ENCODE peak calls at places on chromosome 9, in five cellular contexts. J is lower leg skin, S is neural crest cell, A is tibial nerve, D is fibroblast of lung. B is an unnamed sample.

GRCh38 chr9:71647094-71647591 is 121.2 kb downstream of the CEMIP2 start:
- DNase-seq in J (peak), S (no peak), A (peak), D (peak), B (peak)

GRCh38 chr9:133658442-133659431 is 22.6 kb downstream of the DBH start:
- DNase-seq in J (no peak), S (no peak), A (peak), D (peak), B (no peak)

GRCh38 chr9:34253460-34253837 is 74.6 kb downstream of the UBAP1 start:
- DNase-seq in J (no peak), S (no peak), A (no peak), D (peak), B (peak)

GRCh38 chr9:72872718-72873117 is 80.1 kb downstream of the ALDH1A1 start:
- DNase-seq in J (no peak), S (no peak), A (no peak), D (no peak), B (no peak)

GRCh38 chr9:5085993-5086392 is 99.4 kb downstream of the INSL6 start:
- DNase-seq in J (no peak), S (no peak), A (no peak), D (no peak), B (no peak)

GRCh38 chr9:35690447-35691324 is 961 bp upstream of the TPM2 start:
- DNase-seq in J (peak), S (peak), A (peak), D (peak), B (no peak)

GRCh38 chr9:21402387-21403247 is 6.3 kb upstream of the IFNA8 start:
- DNase-seq in J (no peak), S (peak), A (no peak), D (no peak), B (no peak)

GRCh38 chr9:16236326-16236725 is 634.1 kb downstream of the BNC2 start:
- DNase-seq in J (peak), S (no peak), A (peak), D (peak), B (peak)

GRCh38 chr9:110940949-110941557 is 97.2 kb downstream of the LPAR1 start:
- DNase-seq in J (no peak), S (no peak), A (no peak), D (no peak), B (no peak)

GRCh38 chr9:78568774-78569173 is 271.8 kb downstream of the PSAT1 start:
- DNase-seq in J (no peak), S (no peak), A (no peak), D (no peak), B (no peak)

GRCh38 chr9:129675656-129676055 is 10.2 kb downstream of the PRRX2 start:
- DNase-seq in J (no peak), S (no peak), A (no peak), D (no peak), B (no peak)

GRCh38 chr9:33458444-33458843 is 11.1 kb upstream of the AQP3 start:
- DNase-seq in J (no peak), S (no peak), A (no peak), D (peak), B (no peak)

GRCh38 chr9:69643098-69643497 is 29.1 kb downstream of the APBA1 start:
- DNase-seq in J (no peak), S (no peak), A (no peak), D (no peak), B (no peak)

DNA sequence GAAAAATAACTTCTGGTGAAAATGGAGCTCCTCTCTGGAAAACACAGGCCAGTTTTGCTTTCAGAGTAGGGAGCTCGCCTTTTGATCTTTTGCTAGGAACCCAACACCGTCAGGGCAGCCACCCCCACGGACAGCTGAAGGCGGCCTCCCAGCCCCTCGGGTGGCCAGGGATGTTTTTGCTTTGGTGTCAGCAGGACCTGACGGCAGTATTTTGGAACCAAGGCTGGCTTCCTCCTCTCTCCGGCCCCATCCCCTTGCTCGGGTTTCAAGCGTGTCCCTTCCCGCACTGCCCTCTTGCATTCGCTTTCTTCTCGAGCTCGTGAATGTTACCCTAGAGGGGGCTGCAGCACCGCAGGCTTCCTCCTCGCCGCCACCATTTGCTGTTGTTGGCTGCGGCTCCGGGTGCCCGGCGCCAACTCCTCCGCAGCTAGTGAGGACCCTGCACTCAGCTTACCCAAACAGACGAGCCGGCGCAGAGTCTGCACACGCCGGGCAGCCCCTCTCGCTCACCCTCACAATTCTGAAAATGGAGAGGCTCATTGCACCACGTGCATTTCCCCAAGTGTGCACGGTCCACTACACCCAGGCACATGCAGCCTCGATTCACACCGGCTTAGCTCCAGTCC is 35.5 kb upstream of the ADAMTSL1 start:
- DNase-seq in J (peak), S (peak), A (peak), D (peak), B (no peak)
- TF ChIP-seq CTCF in J (no peak), S (peak), A (peak), D (peak), B (peak)

GRCh38 chr9:97803167-97804058 is 49.6 kb upstream of the FOXE1 start:
- DNase-seq in J (peak), S (peak), A (peak), D (peak), B (no peak)
- TF ChIP-seq CTCF in J (no peak), S (peak), A (no peak), D (no peak), B (no peak)

GRCh38 chr9:90774682-90775081 is 26.9 kb upstream of the SYK start:
- DNase-seq in J (no peak), S (no peak), A (no peak), D (no peak), B (no peak)
- TF ChIP-seq CTCF in J (no peak), S (no peak), A (no peak), D (no peak), B (no peak)

GRCh38 chr9:137277329-137278041 is at the start of gene TOR4A:
- DNase-seq in J (no peak), S (no peak), A (peak), D (peak), B (no peak)
- TF ChIP-seq CTCF in J (no peak), S (no peak), A (no peak), D (peak), B (peak)

GRCh38 chr9:137590469-137591383 is at the start of gene ZMYND19:
- DNase-seq in J (peak), S (peak), A (peak), D (peak), B (no peak)
- TF ChIP-seq CTCF in J (no peak), S (no peak), A (no peak), D (no peak), B (no peak)

DNA sequence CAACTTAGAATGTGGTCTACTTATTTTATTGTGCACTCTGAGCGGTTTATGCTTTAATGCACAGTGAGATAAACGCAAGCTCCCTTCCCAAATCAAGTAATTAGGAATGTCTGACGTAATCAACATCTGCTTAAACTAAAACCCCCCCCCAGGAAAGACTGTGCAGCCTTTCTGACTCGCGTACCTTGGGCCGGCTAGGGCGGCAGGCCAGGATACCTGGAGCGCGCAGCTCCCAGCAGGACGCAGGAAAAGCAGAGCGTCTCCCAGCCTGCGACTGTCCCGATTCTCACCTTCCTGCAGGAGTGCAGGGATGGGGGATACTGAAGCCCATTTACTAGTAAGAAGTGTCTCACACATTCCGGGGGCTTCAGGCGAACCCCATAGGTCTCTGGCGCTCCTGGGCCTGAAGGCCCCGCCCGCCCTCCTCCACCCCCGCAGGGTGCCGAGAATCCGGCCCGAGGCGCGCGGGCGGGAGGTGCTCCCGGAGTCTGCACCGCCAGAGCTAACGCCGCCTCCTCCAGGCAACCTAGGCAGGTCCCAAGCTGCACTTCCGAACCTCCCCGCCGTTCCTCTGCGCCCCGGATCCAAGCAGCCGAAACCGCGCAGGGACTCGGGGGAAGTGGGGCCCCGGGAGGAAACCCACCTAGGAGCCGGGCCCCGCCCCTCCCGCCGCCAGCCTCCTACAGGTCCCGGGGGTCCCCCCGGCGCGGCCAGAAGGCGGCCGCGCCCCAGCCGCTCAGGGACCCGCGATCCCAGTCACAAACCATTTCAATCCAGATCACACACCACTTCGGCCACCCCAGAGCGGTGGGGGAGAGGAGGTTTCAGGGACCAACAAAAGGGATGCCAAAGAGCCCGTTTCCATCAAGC is 1.4 kb downstream of the ROR2 start:
- DNase-seq in J (peak), S (peak), A (no peak), D (peak), B (no peak)
- TF ChIP-seq CTCF in J (no peak), S (peak), A (no peak), D (peak), B (no peak)

DNA sequence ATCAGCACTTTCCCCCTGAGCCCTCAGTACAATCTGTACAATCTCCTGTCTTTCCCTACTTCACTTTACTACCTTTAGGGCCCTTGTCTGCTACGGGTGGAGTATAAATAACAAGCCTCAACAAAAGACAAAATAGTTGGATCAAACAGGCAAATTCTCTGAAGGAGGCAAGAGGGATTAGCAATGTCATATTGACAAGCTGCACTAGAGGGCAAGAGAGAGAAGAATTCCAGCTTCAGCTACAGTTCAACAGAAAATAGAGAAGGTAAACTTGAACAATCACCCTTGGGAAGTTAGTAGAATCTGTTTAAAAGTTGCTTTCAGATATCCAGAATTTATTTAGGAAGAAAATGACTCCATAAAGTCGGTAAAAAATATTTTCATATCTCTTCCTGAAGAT is 68.4 kb upstream of the IZUMO3 start:
- DNase-seq in J (no peak), S (no peak), A (no peak), D (no peak), B (no peak)
- TF ChIP-seq CTCF in J (no peak), S (peak), A (no peak), D (no peak), B (no peak)

GRCh38 chr9:117868594-117868993 is 164.4 kb downstream of the TLR4 start:
- DNase-seq in J (no peak), S (no peak), A (no peak), D (no peak), B (no peak)

GRCh38 chr9:117869287-117869686 is 165.1 kb downstream of the TLR4 start:
- DNase-seq in J (no peak), S (no peak), A (no peak), D (no peak), B (no peak)
- TF ChIP-seq CTCF in J (no peak), S (no peak), A (no peak), D (no peak), B (no peak)

GRCh38 chr9:136160939-136161610 is 42.4 kb upstream of the TMEM250 start:
- DNase-seq in J (no peak), S (no peak), A (no peak), D (no peak), B (no peak)
- TF ChIP-seq CTCF in J (no peak), S (no peak), A (no peak), D (no peak), B (no peak)